ENCODE peak calls at places on chromosome 21, in five cellular contexts. C is keratinocyte; D is naive thymus-derived CD4-positive, alpha-beta T cell; P is adrenal gland; Z is kidney epithelial cell. H is an unnamed sample.

GRCh38 chr21:33655591-33656221 is 13.4 kb downstream of the ITSN1 start:
- DNase-seq in C (peak), D (no peak), P (no peak), Z (peak), H (no peak)

GRCh38 chr21:20591294-20591693 is 406.9 kb upstream of the NCAM2 start:
- DNase-seq in C (no peak), D (no peak), P (no peak), Z (no peak), H (no peak)

GRCh38 chr21:29335720-29336119 is 37.0 kb downstream of the BACH1 start:
- DNase-seq in C (no peak), D (no peak), P (no peak), Z (no peak), H (no peak)

GRCh38 chr21:35988396-35989140 is 71.8 kb downstream of the SETD4 start:
- DNase-seq in C (no peak), D (no peak), P (no peak), Z (no peak), H (no peak)

GRCh38 chr21:35829014-35829525 is 231.3 kb downstream of the SETD4 start:
- DNase-seq in C (no peak), D (no peak), P (no peak), Z (no peak), H (no peak)

GRCh38 chr21:27840273-27840672 is 873.4 kb upstream of the ADAMTS5 start:
- DNase-seq in C (no peak), D (no peak), P (no peak), Z (no peak), H (no peak)

GRCh38 chr21:34836103-34836932 is 167.5 kb downstream of the CLIC6 start:
- DNase-seq in C (no peak), D (no peak), P (peak), Z (peak), H (peak)

GRCh38 chr21:44555200-44555875 is 3.3 kb downstream of the KRTAP10-3 start:
- DNase-seq in C (no peak), D (no peak), P (no peak), Z (no peak), H (no peak)

GRCh38 chr21:26554365-26554764 is 18.7 kb downstream of the CYYR1 start:
- DNase-seq in C (no peak), D (no peak), P (no peak), Z (no peak), H (no peak)

GRCh38 chr21:35927262-35927661 is 133.1 kb downstream of the SETD4 start:
- DNase-seq in C (no peak), D (no peak), P (no peak), Z (no peak), H (no peak)

GRCh38 chr21:25127811-25128210 is 479.5 kb downstream of the MRPL39 start:
- DNase-seq in C (no peak), D (no peak), P (no peak), Z (no peak), H (no peak)

GRCh38 chr21:21007606-21008005 is 9.4 kb downstream of the NCAM2 start:
- DNase-seq in C (no peak), D (no peak), P (peak), Z (no peak), H (no peak)

GRCh38 chr21:14559144-14559543 is 13.0 kb upstream of the SAMSN1 start:
- DNase-seq in C (no peak), D (no peak), P (no peak), Z (no peak), H (no peak)

GRCh38 chr21:28152729-28153128 is 839.9 kb downstream of the LTN1 start:
- DNase-seq in C (no peak), D (no peak), P (no peak), Z (no peak), H (no peak)

GRCh38 chr21:43824883-43825609 is 35.7 kb downstream of the RRP1 start:
- DNase-seq in C (no peak), D (no peak), P (no peak), Z (no peak), H (peak)

GRCh38 chr21:29775462-29775861 is 164.3 kb downstream of the GRIK1 start:
- DNase-seq in C (no peak), D (no peak), P (no peak), Z (no peak), H (no peak)

GRCh38 chr21:14321042-14321441 is 61.9 kb downstream of the HSPA13 start:
- DNase-seq in C (no peak), D (no peak), P (no peak), Z (no peak), H (no peak)

GRCh38 chr21:21436012-21436545 is 437.9 kb downstream of the NCAM2 start:
- DNase-seq in C (no peak), D (no peak), P (no peak), Z (no peak), H (no peak)

GRCh38 chr21:33374080-33374873 is 28.9 kb upstream of the IFNGR2 start:
- DNase-seq in C (no peak), D (peak), P (peak), Z (no peak), H (no peak)

GRCh38 chr21:24545807-24546361 is 1061.4 kb downstream of the MRPL39 start:
- DNase-seq in C (no peak), D (no peak), P (no peak), Z (no peak), H (no peak)

GRCh38 chr21:21295303-21295702 is 297.1 kb downstream of the NCAM2 start:
- DNase-seq in C (no peak), D (no peak), P (no peak), Z (no peak), H (no peak)

GRCh38 chr21:28337319-28337718 is 655.4 kb downstream of the LTN1 start:
- DNase-seq in C (no peak), D (no peak), P (no peak), Z (no peak), H (no peak)

GRCh38 chr21:41317458-41317857 is 857 bp downstream of the FAM3B start:
- DNase-seq in C (no peak), D (no peak), P (no peak), Z (no peak), H (no peak)
- H3K4me3 ChIP-seq in C (no peak), D (no peak), P (no peak), Z (no peak), H (no peak)

GRCh38 chr21:45981641-45982255 is at the start of gene COL6A1:
- DNase-seq in C (no peak), D (no peak), P (peak), Z (no peak), H (peak)

GRCh38 chr21:45981154-45981606 is 390 bp upstream of the COL6A1 start:
- DNase-seq in C (peak), D (peak), P (peak), Z (no peak), H (peak)

GRCh38 chr21:45982758-45983731 is 1.5 kb downstream of the COL6A1 start:
- DNase-seq in C (no peak), D (no peak), P (peak), Z (no peak), H (peak)

GRCh38 chr21:45980697-45981096 is 873 bp upstream of the COL6A1 start:
- DNase-seq in C (no peak), D (no peak), P (no peak), Z (no peak), H (no peak)

DNA sequence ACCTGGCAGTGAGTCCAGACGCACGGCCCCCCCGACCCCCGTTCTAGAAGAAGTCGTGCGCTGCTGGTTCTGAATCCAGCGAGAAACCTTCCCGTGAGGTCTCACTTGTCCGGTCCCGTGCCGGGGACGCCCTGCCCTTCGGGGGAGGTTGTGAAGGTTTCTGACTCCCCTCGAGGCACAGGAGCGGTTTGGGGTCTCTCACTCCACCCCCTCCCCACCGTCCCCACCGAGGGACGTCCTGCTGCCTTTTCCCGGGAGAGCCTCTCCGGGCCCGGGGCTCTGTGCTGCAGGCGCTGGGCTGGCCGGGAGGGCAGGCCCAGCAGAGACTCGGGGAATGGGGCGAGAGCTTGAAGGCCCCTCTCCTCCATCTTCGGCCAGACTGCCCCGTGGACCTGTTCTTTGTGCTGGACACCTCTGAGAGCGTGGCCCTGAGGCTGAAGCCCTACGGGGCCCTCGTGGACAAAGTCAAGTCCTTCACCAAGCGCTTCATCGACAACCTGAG is 737 bp downstream of the COL6A1 start:
- DNase-seq in C (no peak), D (no peak), P (no peak), Z (no peak), H (peak)
- H3K4me3 ChIP-seq in C (peak), D (no peak), P (peak), Z (peak), H (peak)

GRCh38 chr21:37916795-37917142 is 512 bp upstream of the KCNJ6 start:
- DNase-seq in C (no peak), D (no peak), P (no peak), Z (no peak), H (no peak)
- H3K4me3 ChIP-seq in C (no peak), D (no peak), P (no peak), Z (peak), H (no peak)

GRCh38 chr21:30979054-30979453 is 59.2 kb downstream of the KRTAP19-8 start:
- DNase-seq in C (no peak), D (no peak), P (no peak), Z (no peak), H (no peak)
- H3K4me3 ChIP-seq in C (no peak), D (peak), P (no peak), Z (no peak), H (no peak)

DNA sequence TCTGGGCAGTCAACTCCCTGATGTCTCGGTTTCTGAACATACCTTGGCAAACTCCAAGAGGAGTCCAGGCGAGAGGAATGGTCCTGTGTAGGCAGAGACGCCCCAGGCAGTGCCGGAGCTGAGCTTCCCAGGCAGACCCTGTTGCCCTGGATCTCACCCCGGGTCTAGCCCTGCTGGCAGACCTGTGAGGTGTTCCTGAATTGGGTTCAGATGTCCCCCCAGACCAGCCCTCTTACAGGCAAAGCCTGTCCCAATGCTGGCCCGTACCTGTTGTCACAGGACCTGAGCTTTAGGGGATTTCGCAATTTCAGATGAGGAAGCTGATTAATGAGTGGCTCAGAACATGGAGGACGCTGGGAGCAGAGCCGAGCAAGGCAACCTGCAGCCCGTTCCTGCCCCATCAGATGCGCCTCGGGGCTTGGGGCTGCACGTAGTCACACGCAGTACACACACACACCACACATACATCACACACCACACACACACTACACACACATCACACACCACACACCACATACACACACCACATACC is 38.5 kb upstream of the PDE9A start:
- DNase-seq in C (peak), D (peak), P (no peak), Z (no peak), H (no peak)
- H3K4me3 ChIP-seq in C (no peak), D (peak), P (no peak), Z (no peak), H (no peak)

DNA sequence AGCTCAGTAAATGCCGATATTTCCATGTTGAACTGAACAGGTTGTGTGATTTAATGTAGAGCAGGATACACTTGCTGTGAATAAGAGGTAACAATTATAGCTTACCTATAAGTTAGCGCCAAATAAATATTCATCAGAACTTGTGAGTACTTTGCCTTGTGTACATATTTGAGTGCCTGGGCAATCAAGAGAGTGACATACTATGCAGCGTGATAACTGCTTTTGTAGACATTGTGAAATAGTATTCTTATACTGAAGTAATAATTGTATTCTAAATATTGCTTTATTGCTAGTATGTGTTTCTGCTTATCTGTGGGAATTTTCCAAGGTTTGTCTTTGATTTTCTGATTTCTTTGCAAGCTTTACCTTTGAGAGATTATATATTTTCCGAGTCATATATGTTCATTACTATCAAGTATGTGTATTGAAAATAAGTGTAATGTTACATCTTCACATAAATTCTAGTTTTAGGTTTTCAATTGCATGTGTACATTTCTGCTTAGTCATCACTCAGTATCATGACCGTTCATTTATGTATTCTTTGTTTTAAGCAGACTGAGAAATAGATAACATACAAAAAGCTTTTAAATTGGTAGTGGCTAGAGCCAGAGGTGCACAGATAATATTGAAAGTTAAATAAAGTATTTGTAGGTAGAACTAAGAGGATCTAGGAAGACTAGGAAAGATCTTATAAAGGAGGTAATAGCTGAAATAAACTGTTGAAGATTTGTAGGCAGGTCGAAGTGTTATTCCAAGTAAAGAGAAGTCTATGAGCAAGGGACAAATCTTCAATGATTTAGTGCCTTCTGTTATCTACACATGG is 19.5 kb downstream of the USP25 start:
- DNase-seq in C (no peak), D (no peak), P (no peak), Z (no peak), H (no peak)
- H3K4me3 ChIP-seq in C (no peak), D (no peak), P (peak), Z (no peak), H (peak)

GRCh38 chr21:31266241-31266640 is 77.8 kb downstream of the TIAM1 start:
- DNase-seq in C (no peak), D (no peak), P (no peak), Z (no peak), H (no peak)
- H3K4me3 ChIP-seq in C (no peak), D (no peak), P (no peak), Z (no peak), H (no peak)

GRCh38 chr21:39385299-39386145 is 36.6 kb upstream of the HMGN1 start:
- DNase-seq in C (no peak), D (peak), P (peak), Z (peak), H (peak)
- H3K4me3 ChIP-seq in C (peak), D (peak), P (peak), Z (peak), H (peak)

H was measured in psoas muscle.